ENCODE peak calls at places on chromosomes 11 and 22, in nine cellular contexts. One of them, this sample, is unnamed.
A peak's percentile ranks its signal among the peaks of the same experiment; 100 is the strongest.

GRCh38 chr11:110455718-110456117 is 26.0 kb downstream of the FDX1 start:
- DNase-seq in uterus: no peak
- DNase-seq in esophagus squamous epithelium: no peak
- DNase-seq in heart left ventricle: no peak
- DNase-seq in transverse colon: no peak
- DNase-seq in stomach: no peak
- DNase-seq in H1: no peak
- DNase-seq in ovary: no peak
- DNase-seq in Peyer's patch: no peak
- DNase-seq in this sample: no peak

GRCh38 chr11:65452806-65453490 is 30.4 kb downstream of the NEAT1 start:
- DNase-seq in uterus: peak; percentile 19
- DNase-seq in esophagus squamous epithelium: no peak
- DNase-seq in heart left ventricle: no peak
- DNase-seq in transverse colon: no peak
- DNase-seq in stomach: no peak
- DNase-seq in H1: no peak
- DNase-seq in ovary: no peak
- DNase-seq in Peyer's patch: no peak
- DNase-seq in this sample: no peak

GRCh38 chr22:48894064-48894671 is 933.5 kb downstream of the BRD1 start:
- DNase-seq in uterus: no peak
- DNase-seq in esophagus squamous epithelium: no peak
- DNase-seq in heart left ventricle: peak; percentile 7
- DNase-seq in transverse colon: no peak
- DNase-seq in stomach: peak; percentile 21
- DNase-seq in H1: no peak
- DNase-seq in ovary: no peak
- DNase-seq in Peyer's patch: peak; percentile 2
- DNase-seq in this sample: no peak

GRCh38 chr11:100682247-100682969 is 4.7 kb upstream of the ARHGAP42 start:
- DNase-seq in uterus: no peak
- DNase-seq in esophagus squamous epithelium: no peak
- DNase-seq in heart left ventricle: no peak
- DNase-seq in transverse colon: no peak
- DNase-seq in stomach: no peak
- DNase-seq in H1: no peak
- DNase-seq in ovary: no peak
- DNase-seq in Peyer's patch: no peak
- DNase-seq in this sample: no peak

GRCh38 chr11:9664276-9665171 is 647 bp downstream of the SWAP70 start:
- DNase-seq in uterus: peak; percentile 47
- DNase-seq in esophagus squamous epithelium: no peak
- DNase-seq in heart left ventricle: peak; percentile 50
- DNase-seq in transverse colon: peak; percentile 61
- DNase-seq in stomach: peak; percentile 48
- DNase-seq in H1: no peak
- DNase-seq in ovary: no peak
- DNase-seq in Peyer's patch: peak; percentile 37
- DNase-seq in this sample: peak; percentile 31

GRCh38 chr11:117221775-117222517 is 9.9 kb downstream of the PCSK7 start:
- DNase-seq in uterus: peak; percentile 79
- DNase-seq in esophagus squamous epithelium: no peak
- DNase-seq in heart left ventricle: peak; percentile 76
- DNase-seq in transverse colon: peak; percentile 67
- DNase-seq in stomach: peak; percentile 60
- DNase-seq in H1: no peak
- DNase-seq in ovary: peak; percentile 84
- DNase-seq in Peyer's patch: no peak
- DNase-seq in this sample: peak; percentile 76

GRCh38 chr11:25769287-25769686 is 562.6 kb upstream of the ANO3 start:
- DNase-seq in uterus: no peak
- DNase-seq in esophagus squamous epithelium: no peak
- DNase-seq in heart left ventricle: no peak
- DNase-seq in transverse colon: no peak
- DNase-seq in stomach: no peak
- DNase-seq in H1: no peak
- DNase-seq in ovary: no peak
- DNase-seq in Peyer's patch: no peak
- DNase-seq in this sample: no peak

GRCh38 chr11:4203603-4204360 is 109.2 kb downstream of the RRM1 start:
- DNase-seq in uterus: no peak
- DNase-seq in esophagus squamous epithelium: no peak
- DNase-seq in heart left ventricle: no peak
- DNase-seq in transverse colon: no peak
- DNase-seq in stomach: no peak
- DNase-seq in H1: no peak
- DNase-seq in ovary: no peak
- DNase-seq in Peyer's patch: no peak
- DNase-seq in this sample: no peak

GRCh38 chr11:46520971-46521745 is 72.7 kb downstream of the AMBRA1 start:
- DNase-seq in uterus: no peak
- DNase-seq in esophagus squamous epithelium: no peak
- DNase-seq in heart left ventricle: no peak
- DNase-seq in transverse colon: no peak
- DNase-seq in stomach: no peak
- DNase-seq in H1: no peak
- DNase-seq in ovary: no peak
- DNase-seq in Peyer's patch: no peak
- DNase-seq in this sample: no peak

GRCh38 chr11:112511906-112512305 is 251.2 kb upstream of the PLET1 start:
- DNase-seq in uterus: no peak
- DNase-seq in esophagus squamous epithelium: no peak
- DNase-seq in heart left ventricle: no peak
- DNase-seq in transverse colon: no peak
- DNase-seq in stomach: no peak
- DNase-seq in H1: no peak
- DNase-seq in ovary: no peak
- DNase-seq in Peyer's patch: no peak
- DNase-seq in this sample: no peak

GRCh38 chr22:39183991-39184585 is 31.6 kb upstream of the CBX7 start:
- DNase-seq in uterus: no peak
- DNase-seq in esophagus squamous epithelium: no peak
- DNase-seq in heart left ventricle: peak; percentile 46
- DNase-seq in transverse colon: no peak
- DNase-seq in stomach: no peak
- DNase-seq in H1: no peak
- DNase-seq in ovary: no peak
- DNase-seq in Peyer's patch: peak; percentile 14
- DNase-seq in this sample: no peak

GRCh38 chr22:38228873-38229740 is 27.3 kb downstream of the MAFF start:
- DNase-seq in uterus: no peak
- DNase-seq in esophagus squamous epithelium: no peak
- DNase-seq in heart left ventricle: peak; percentile 57
- DNase-seq in transverse colon: peak; percentile 79
- DNase-seq in stomach: peak; percentile 80
- DNase-seq in H1: no peak
- DNase-seq in ovary: no peak
- DNase-seq in Peyer's patch: no peak
- DNase-seq in this sample: peak; percentile 78

GRCh38 chr11:128929468-128929867 is 13.2 kb downstream of the TP53AIP1 start:
- DNase-seq in uterus: no peak
- DNase-seq in esophagus squamous epithelium: no peak
- DNase-seq in heart left ventricle: no peak
- DNase-seq in transverse colon: no peak
- DNase-seq in stomach: no peak
- DNase-seq in H1: no peak
- DNase-seq in ovary: no peak
- DNase-seq in Peyer's patch: no peak
- DNase-seq in this sample: no peak

GRCh38 chr11:69199583-69200295 is 44.0 kb downstream of the SMIM38 start:
- DNase-seq in uterus: no peak
- DNase-seq in esophagus squamous epithelium: no peak
- DNase-seq in heart left ventricle: no peak
- DNase-seq in transverse colon: no peak
- DNase-seq in stomach: no peak
- DNase-seq in H1: no peak
- DNase-seq in ovary: no peak
- DNase-seq in Peyer's patch: no peak
- DNase-seq in this sample: no peak

GRCh38 chr11:118522571-118523072 is 4.7 kb upstream of the TTC36 start:
- DNase-seq in uterus: no peak
- DNase-seq in esophagus squamous epithelium: no peak
- DNase-seq in heart left ventricle: no peak
- DNase-seq in transverse colon: no peak
- DNase-seq in stomach: no peak
- DNase-seq in H1: no peak
- DNase-seq in ovary: no peak
- DNase-seq in Peyer's patch: no peak
- DNase-seq in this sample: no peak

GRCh38 chr22:41563051-41563711 is 2.4 kb downstream of the CSDC2 start:
- DNase-seq in uterus: peak; percentile 74
- DNase-seq in esophagus squamous epithelium: no peak
- DNase-seq in heart left ventricle: peak; percentile 65
- DNase-seq in transverse colon: no peak
- DNase-seq in stomach: no peak
- DNase-seq in H1: no peak
- DNase-seq in ovary: peak; percentile 80
- DNase-seq in Peyer's patch: no peak
- DNase-seq in this sample: no peak

GRCh38 chr22:22591348-22592299 is 32.6 kb upstream of the PRAME start:
- DNase-seq in uterus: no peak
- DNase-seq in esophagus squamous epithelium: no peak
- DNase-seq in heart left ventricle: no peak
- DNase-seq in transverse colon: no peak
- DNase-seq in stomach: no peak
- DNase-seq in H1: no peak
- DNase-seq in ovary: no peak
- DNase-seq in Peyer's patch: no peak
- DNase-seq in this sample: no peak
- H3K27me3 ChIP-seq in uterus: no peaks in the 10 kb centered on the region
- H3K27me3 ChIP-seq in esophagus squamous epithelium: no peaks in the 10 kb centered on the region
- H3K27me3 ChIP-seq in heart left ventricle: no peaks in the 10 kb centered on the region
- H3K27me3 ChIP-seq in transverse colon: peaks cover 11% of the 10 kb centered on the region
- H3K27me3 ChIP-seq in stomach: no peaks in the 10 kb centered on the region
- H3K27me3 ChIP-seq in H1: peaks cover 48% of the 10 kb centered on the region
- H3K27me3 ChIP-seq in ovary: no peaks in the 10 kb centered on the region
- H3K27me3 ChIP-seq in Peyer's patch: no peaks in the 10 kb centered on the region
- H3K27me3 ChIP-seq in this sample: no peaks in the 10 kb centered on the region

DNA sequence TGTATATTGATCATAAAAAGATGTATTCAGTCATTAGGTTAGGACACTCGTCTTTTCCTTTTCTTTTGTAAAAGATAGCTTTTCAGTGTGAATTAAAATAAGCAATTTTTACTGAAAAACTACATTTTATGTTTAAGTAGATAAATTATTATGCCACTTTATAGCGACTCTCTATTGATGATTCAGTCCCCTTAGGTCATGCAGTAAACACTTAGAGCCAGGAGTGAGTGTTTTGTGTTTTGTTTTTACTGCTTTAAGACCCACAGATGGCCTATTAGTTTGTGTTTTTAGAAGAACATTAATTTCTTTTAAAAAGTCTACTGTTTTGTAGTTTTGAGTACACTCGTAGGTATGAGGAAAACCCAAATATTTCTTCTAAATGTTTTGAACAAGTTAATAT is 86.6 kb downstream of the YAP1 start:
- DNase-seq in uterus: no peak
- DNase-seq in esophagus squamous epithelium: no peak
- DNase-seq in heart left ventricle: no peak
- DNase-seq in transverse colon: no peak
- DNase-seq in stomach: no peak
- DNase-seq in H1: no peak
- DNase-seq in ovary: no peak
- DNase-seq in Peyer's patch: no peak
- DNase-seq in this sample: no peak
- TF ChIP-seq POLR2A in uterus: no peak
- TF ChIP-seq POLR2A in esophagus squamous epithelium: no peak
- TF ChIP-seq POLR2A in heart left ventricle: no peak
- TF ChIP-seq POLR2A in transverse colon: no peak
- TF ChIP-seq POLR2A in stomach: no peak
- TF ChIP-seq POLR2A in H1: no peak
- TF ChIP-seq POLR2A in ovary: no peak
- TF ChIP-seq POLR2A in Peyer's patch: no peak
- TF ChIP-seq POLR2A in this sample: no peak

GRCh38 chr11:1415631-1416030 is 25.9 kb downstream of the BRSK2 start:
- DNase-seq in uterus: no peak
- DNase-seq in esophagus squamous epithelium: no peak
- DNase-seq in heart left ventricle: no peak
- DNase-seq in transverse colon: no peak
- DNase-seq in stomach: no peak
- DNase-seq in H1: no peak
- DNase-seq in ovary: no peak
- DNase-seq in Peyer's patch: no peak
- DNase-seq in this sample: no peak

GRCh38 chr11:1421291-1421690 is 31.6 kb downstream of the BRSK2 start:
- DNase-seq in uterus: no peak
- DNase-seq in esophagus squamous epithelium: no peak
- DNase-seq in heart left ventricle: no peak
- DNase-seq in transverse colon: no peak
- DNase-seq in stomach: no peak
- DNase-seq in H1: no peak
- DNase-seq in ovary: no peak
- DNase-seq in Peyer's patch: no peak
- DNase-seq in this sample: no peak

GRCh38 chr11:1422481-1422880 is 32.7 kb downstream of the BRSK2 start:
- DNase-seq in uterus: no peak
- DNase-seq in esophagus squamous epithelium: no peak
- DNase-seq in heart left ventricle: no peak
- DNase-seq in transverse colon: no peak
- DNase-seq in stomach: no peak
- DNase-seq in H1: no peak
- DNase-seq in ovary: no peak
- DNase-seq in Peyer's patch: no peak
- DNase-seq in this sample: no peak

GRCh38 chr11:1422981-1423380 is 33.2 kb downstream of the BRSK2 start:
- DNase-seq in uterus: no peak
- DNase-seq in esophagus squamous epithelium: no peak
- DNase-seq in heart left ventricle: no peak
- DNase-seq in transverse colon: no peak
- DNase-seq in stomach: no peak
- DNase-seq in H1: no peak
- DNase-seq in ovary: no peak
- DNase-seq in Peyer's patch: no peak
- DNase-seq in this sample: no peak

DNA sequence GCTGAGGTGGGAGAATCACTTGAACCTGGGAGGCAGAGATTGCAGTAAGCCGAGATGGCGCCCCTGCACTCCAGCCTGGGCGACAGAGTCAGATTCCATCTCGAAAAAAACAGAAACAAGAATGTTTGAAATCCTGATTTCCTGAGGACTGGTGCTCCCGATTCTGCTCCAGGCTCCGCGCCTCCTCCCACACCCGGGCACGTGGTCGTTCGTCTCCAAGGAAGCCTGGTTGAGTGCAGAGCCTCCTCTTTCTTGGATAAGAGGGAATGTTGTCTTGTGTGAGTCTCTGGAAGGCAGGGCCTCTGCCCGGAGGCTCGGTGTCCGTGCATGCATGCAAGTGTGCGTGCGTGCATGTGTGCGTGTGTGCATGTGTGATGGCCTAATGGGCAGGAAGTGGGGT is 30.1 kb downstream of the BRSK2 start:
- DNase-seq in uterus: no peak
- DNase-seq in esophagus squamous epithelium: no peak
- DNase-seq in heart left ventricle: no peak
- DNase-seq in transverse colon: no peak
- DNase-seq in stomach: no peak
- DNase-seq in H1: no peak
- DNase-seq in ovary: no peak
- DNase-seq in Peyer's patch: no peak
- DNase-seq in this sample: no peak
- H3K9me3 ChIP-seq in uterus: no peaks in the 10 kb centered on the region
- H3K9me3 ChIP-seq in esophagus squamous epithelium: no peaks in the 10 kb centered on the region
- H3K9me3 ChIP-seq in heart left ventricle: peaks cover 34% of the 10 kb centered on the region
- H3K9me3 ChIP-seq in transverse colon: peaks cover 30% of the 10 kb centered on the region
- H3K9me3 ChIP-seq in stomach: peaks cover 37% of the 10 kb centered on the region
- H3K9me3 ChIP-seq in H1: peaks cover 37% of the 10 kb centered on the region
- H3K9me3 ChIP-seq in ovary: no peaks in the 10 kb centered on the region
- H3K9me3 ChIP-seq in Peyer's patch: peaks cover 29% of the 10 kb centered on the region
- H3K9me3 ChIP-seq in this sample: peaks cover 50% of the 10 kb centered on the region

GRCh38 chr11:115141715-115142114 is 362.5 kb downstream of the CADM1 start:
- DNase-seq in uterus: no peak
- DNase-seq in esophagus squamous epithelium: no peak
- DNase-seq in heart left ventricle: no peak
- DNase-seq in transverse colon: no peak
- DNase-seq in stomach: no peak
- DNase-seq in H1: no peak
- DNase-seq in ovary: no peak
- DNase-seq in Peyer's patch: no peak
- DNase-seq in this sample: no peak
- H3K27me3 ChIP-seq in uterus: no peaks in the 10 kb centered on the region
- H3K27me3 ChIP-seq in esophagus squamous epithelium: no peaks in the 10 kb centered on the region
- H3K27me3 ChIP-seq in heart left ventricle: no peaks in the 10 kb centered on the region
- H3K27me3 ChIP-seq in transverse colon: no peaks in the 10 kb centered on the region
- H3K27me3 ChIP-seq in stomach: no peaks in the 10 kb centered on the region
- H3K27me3 ChIP-seq in H1: no peaks in the 10 kb centered on the region
- H3K27me3 ChIP-seq in ovary: no peaks in the 10 kb centered on the region
- H3K27me3 ChIP-seq in Peyer's patch: no peaks in the 10 kb centered on the region
- H3K27me3 ChIP-seq in this sample: no peaks in the 10 kb centered on the region